ENCODE peak calls at places on chromosomes 11 and 22, in six cellular contexts. One of them, this sample, is unnamed.

GRCh38 chr11:125170001-125170405 is 5.5 kb downstream of the PKNOX2 start:
- DNase-seq in endothelial cell of umbilical vein: no peak
- DNase-seq in prostate gland: no peak
- DNase-seq in A549: no peak
- DNase-seq in HepG2: no peak
- DNase-seq in body of pancreas: peak
- DNase-seq in this sample: no peak

GRCh38 chr22:48743601-48744282 is 1083.9 kb downstream of the BRD1 start:
- DNase-seq in body of pancreas: no peak
- DNase-seq in prostate gland: no peak
- DNase-seq in endothelial cell of umbilical vein: no peak
- DNase-seq in A549: no peak
- DNase-seq in HepG2: no peak
- DNase-seq in this sample: no peak

GRCh38 chr22:29691636-29692326 is 28.0 kb upstream of the CABP7 start:
- DNase-seq in body of pancreas: no peak
- DNase-seq in endothelial cell of umbilical vein: no peak
- DNase-seq in prostate gland: no peak
- DNase-seq in A549: no peak
- DNase-seq in HepG2: no peak
- DNase-seq in this sample: no peak

GRCh38 chr22:41982886-41983285 is 13.6 kb downstream of the SEPTIN3 start:
- DNase-seq in endothelial cell of umbilical vein: no peak
- DNase-seq in HepG2: no peak
- DNase-seq in prostate gland: no peak
- DNase-seq in body of pancreas: no peak
- DNase-seq in A549: no peak
- DNase-seq in this sample: no peak

GRCh38 chr11:65279713-65280459 is 18.1 kb downstream of the POLA2 start:
- DNase-seq in body of pancreas: peak
- DNase-seq in HepG2: peak
- DNase-seq in A549: peak
- DNase-seq in prostate gland: no peak
- DNase-seq in endothelial cell of umbilical vein: peak
- DNase-seq in this sample: peak

GRCh38 chr22:46084943-46085830 is 65.1 kb upstream of the PPARA start:
- DNase-seq in endothelial cell of umbilical vein: peak
- DNase-seq in body of pancreas: peak
- DNase-seq in prostate gland: peak
- DNase-seq in A549: peak
- DNase-seq in HepG2: no peak
- DNase-seq in this sample: no peak

GRCh38 chr11:8090756-8091155 is 9.7 kb downstream of the TUB start:
- DNase-seq in HepG2: peak
- DNase-seq in endothelial cell of umbilical vein: peak
- DNase-seq in A549: peak
- DNase-seq in body of pancreas: peak
- DNase-seq in prostate gland: no peak
- DNase-seq in this sample: no peak

GRCh38 chr11:79902493-79902892 is 461.7 kb upstream of the TENM4 start:
- DNase-seq in A549: no peak
- DNase-seq in endothelial cell of umbilical vein: no peak
- DNase-seq in prostate gland: no peak
- DNase-seq in HepG2: no peak
- DNase-seq in body of pancreas: no peak
- DNase-seq in this sample: no peak

GRCh38 chr11:79414644-79415317 is 26.0 kb downstream of the TENM4 start:
- DNase-seq in HepG2: no peak
- DNase-seq in prostate gland: no peak
- DNase-seq in A549: no peak
- DNase-seq in body of pancreas: peak
- DNase-seq in endothelial cell of umbilical vein: no peak
- DNase-seq in this sample: no peak

GRCh38 chr11:32113637-32114203 is 22.8 kb downstream of the RCN1 start:
- DNase-seq in HepG2: no peak
- DNase-seq in A549: no peak
- DNase-seq in endothelial cell of umbilical vein: no peak
- DNase-seq in prostate gland: no peak
- DNase-seq in body of pancreas: no peak
- DNase-seq in this sample: no peak

GRCh38 chr11:119796363-119797060 is 67.5 kb upstream of the NECTIN1 start:
- DNase-seq in body of pancreas: no peak
- DNase-seq in A549: no peak
- DNase-seq in prostate gland: no peak
- DNase-seq in HepG2: no peak
- DNase-seq in endothelial cell of umbilical vein: no peak
- DNase-seq in this sample: no peak

GRCh38 chr22:31538815-31539214 is 42.5 kb downstream of the SFI1 start:
- DNase-seq in A549: no peak
- DNase-seq in HepG2: no peak
- DNase-seq in prostate gland: no peak
- DNase-seq in body of pancreas: no peak
- DNase-seq in endothelial cell of umbilical vein: no peak
- DNase-seq in this sample: no peak

GRCh38 chr11:6320411-6321207 is at the start of gene CAVIN3:
- DNase-seq in body of pancreas: peak
- DNase-seq in prostate gland: peak
- DNase-seq in A549: peak
- DNase-seq in HepG2: no peak
- DNase-seq in endothelial cell of umbilical vein: peak
- DNase-seq in this sample: no peak

GRCh38 chr22:49548356-49549202 is 279.1 kb downstream of the BRD1 start:
- DNase-seq in endothelial cell of umbilical vein: no peak
- DNase-seq in body of pancreas: no peak
- DNase-seq in HepG2: peak
- DNase-seq in prostate gland: no peak
- DNase-seq in A549: no peak
- DNase-seq in this sample: no peak

GRCh38 chr11:129636926-129637325 is 178.7 kb upstream of the TMEM45B start:
- DNase-seq in A549: no peak
- DNase-seq in endothelial cell of umbilical vein: no peak
- DNase-seq in HepG2: no peak
- DNase-seq in prostate gland: no peak
- DNase-seq in body of pancreas: no peak
- DNase-seq in this sample: no peak

GRCh38 chr22:31107206-31108118 is at the start of gene SELENOM:
- DNase-seq in HepG2: peak
- DNase-seq in A549: peak
- DNase-seq in prostate gland: peak
- DNase-seq in endothelial cell of umbilical vein: peak
- DNase-seq in body of pancreas: peak
- DNase-seq in this sample: peak

DNA sequence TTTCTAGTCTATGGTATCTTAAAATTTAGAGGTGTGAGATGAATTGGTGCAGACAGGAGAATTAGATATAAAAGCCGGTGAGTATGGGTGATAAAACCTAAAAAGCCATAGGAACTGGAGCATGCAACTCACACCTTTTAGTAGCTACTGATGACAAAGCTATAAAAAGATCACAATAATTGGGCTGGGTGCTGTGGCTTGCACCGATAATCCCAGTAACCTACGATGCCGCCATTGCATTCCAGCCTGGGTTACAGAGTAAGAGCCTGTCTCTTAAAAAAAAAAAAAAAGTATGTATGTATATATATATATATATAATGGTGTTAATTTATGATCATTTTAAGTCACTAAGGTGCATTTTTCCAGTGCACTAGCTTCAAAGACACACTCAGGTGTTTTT is 17.2 kb downstream of the WEE1 start:
- DNase-seq in HepG2: no peak
- DNase-seq in endothelial cell of umbilical vein: no peak
- DNase-seq in A549: no peak
- DNase-seq in body of pancreas: no peak
- DNase-seq in prostate gland: no peak
- DNase-seq in this sample: no peak
- TF ChIP-seq POLR2A in HepG2: no peak
- TF ChIP-seq POLR2A in endothelial cell of umbilical vein: no peak
- TF ChIP-seq POLR2A in A549: no peak
- TF ChIP-seq POLR2A in body of pancreas: no peak
- TF ChIP-seq POLR2A in prostate gland: no peak
- TF ChIP-seq POLR2A in this sample: no peak

DNA sequence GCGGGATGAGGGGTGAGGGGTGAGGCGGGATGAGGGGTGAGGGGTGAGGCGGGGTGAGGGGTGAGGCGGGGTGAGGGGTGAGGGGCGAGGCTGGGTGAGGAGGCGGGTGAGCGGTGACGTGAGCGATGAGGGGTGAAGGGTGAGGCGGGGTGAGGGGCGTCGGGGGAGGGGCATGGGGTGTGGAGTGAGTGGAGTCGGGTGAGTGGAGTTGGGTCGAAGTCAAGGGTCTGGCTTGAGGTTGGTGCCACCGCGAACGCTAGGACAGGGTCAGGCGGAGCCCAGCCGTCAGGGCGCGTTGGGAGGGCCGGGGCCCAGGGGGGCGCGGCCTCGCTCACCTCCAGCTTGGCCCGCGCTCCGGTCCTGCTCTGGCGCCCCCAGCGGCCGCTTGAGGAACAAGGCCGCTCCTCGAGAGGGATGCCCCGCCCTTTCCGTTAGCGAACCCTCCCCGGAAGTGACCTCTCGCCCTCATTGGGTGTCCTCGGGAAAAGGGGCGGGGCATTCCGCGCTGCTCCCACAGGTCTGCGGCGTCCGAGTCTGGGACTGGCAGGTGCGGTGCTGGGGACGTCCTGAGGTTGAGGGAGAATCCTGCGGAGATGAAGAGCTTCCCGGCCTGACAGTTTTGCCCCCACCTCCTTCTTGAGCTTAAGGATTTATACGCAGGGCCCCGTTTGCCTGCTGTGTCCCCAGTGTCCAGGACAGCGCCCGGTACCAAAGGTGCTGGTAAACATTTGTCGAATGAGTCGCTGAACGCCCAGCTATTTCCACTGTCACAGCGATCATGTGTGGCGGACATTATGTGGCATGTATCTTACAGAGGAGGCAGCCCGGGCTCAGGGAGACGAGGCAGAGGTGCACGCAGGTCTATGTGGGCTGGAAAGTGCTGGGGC is at the start of gene SYCE3:
- DNase-seq in endothelial cell of umbilical vein: peak
- DNase-seq in HepG2: peak
- DNase-seq in A549: peak
- DNase-seq in prostate gland: peak
- DNase-seq in body of pancreas: peak
- DNase-seq in this sample: peak
- TF ChIP-seq POLR2A in endothelial cell of umbilical vein: no peak
- TF ChIP-seq POLR2A in HepG2: peak
- TF ChIP-seq POLR2A in A549: peak
- TF ChIP-seq POLR2A in prostate gland: peak
- TF ChIP-seq POLR2A in body of pancreas: peak
- TF ChIP-seq POLR2A in this sample: peak

DNA sequence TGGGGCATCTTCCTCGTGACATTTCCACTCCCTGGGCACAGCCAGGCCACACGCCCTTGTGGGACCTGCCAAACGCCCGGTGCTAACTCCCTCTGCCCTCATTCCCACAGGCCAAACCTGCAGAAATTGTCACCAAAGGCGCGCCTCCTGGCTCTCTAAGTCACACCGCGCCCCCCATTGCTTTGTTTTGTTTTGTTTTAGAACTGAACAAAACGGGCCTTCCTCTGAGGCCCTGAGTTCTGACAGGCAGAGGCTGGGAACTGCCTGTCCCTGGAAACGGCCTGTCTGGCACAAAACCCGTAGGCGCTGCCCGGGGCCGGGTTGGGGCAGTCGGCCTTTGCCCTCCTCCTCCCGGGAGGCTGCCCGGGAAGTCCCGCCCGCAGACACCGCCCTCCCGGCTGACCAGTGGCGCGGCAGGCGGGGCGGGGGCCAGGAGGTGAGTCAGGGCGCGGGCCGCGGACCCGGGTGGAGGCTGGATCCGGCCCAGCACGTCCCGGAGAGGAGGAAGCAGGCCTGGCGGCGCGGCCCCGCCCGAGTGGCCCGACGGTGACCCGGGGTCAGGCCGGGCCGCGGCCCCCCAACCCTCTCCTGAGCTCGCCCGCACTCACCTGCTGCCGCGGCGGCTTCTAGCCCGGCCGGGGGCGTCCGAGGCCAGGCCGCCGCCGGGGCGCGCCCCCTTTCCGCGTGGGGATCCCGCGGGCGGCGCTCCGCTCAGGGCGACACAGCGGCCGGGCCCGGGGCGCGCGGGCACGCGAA is 465 bp downstream of the SUN2 start:
- DNase-seq in HepG2: peak
- DNase-seq in body of pancreas: peak
- DNase-seq in A549: peak
- DNase-seq in endothelial cell of umbilical vein: peak
- DNase-seq in prostate gland: peak
- DNase-seq in this sample: peak
- TF ChIP-seq POLR2A in HepG2: peak
- TF ChIP-seq POLR2A in body of pancreas: peak
- TF ChIP-seq POLR2A in A549: peak
- TF ChIP-seq POLR2A in endothelial cell of umbilical vein: peak
- TF ChIP-seq POLR2A in prostate gland: peak
- TF ChIP-seq POLR2A in this sample: peak

GRCh38 chr11:117458275-117459120 is 130.8 kb downstream of the CEP164 start:
- DNase-seq in A549: no peak
- DNase-seq in HepG2: no peak
- DNase-seq in endothelial cell of umbilical vein: no peak
- DNase-seq in body of pancreas: peak
- DNase-seq in prostate gland: no peak
- DNase-seq in this sample: no peak
- TF ChIP-seq POLR2A in A549: no peak
- TF ChIP-seq POLR2A in HepG2: no peak
- TF ChIP-seq POLR2A in endothelial cell of umbilical vein: no peak
- TF ChIP-seq POLR2A in body of pancreas: no peak
- TF ChIP-seq POLR2A in prostate gland: no peak
- TF ChIP-seq POLR2A in this sample: no peak

DNA sequence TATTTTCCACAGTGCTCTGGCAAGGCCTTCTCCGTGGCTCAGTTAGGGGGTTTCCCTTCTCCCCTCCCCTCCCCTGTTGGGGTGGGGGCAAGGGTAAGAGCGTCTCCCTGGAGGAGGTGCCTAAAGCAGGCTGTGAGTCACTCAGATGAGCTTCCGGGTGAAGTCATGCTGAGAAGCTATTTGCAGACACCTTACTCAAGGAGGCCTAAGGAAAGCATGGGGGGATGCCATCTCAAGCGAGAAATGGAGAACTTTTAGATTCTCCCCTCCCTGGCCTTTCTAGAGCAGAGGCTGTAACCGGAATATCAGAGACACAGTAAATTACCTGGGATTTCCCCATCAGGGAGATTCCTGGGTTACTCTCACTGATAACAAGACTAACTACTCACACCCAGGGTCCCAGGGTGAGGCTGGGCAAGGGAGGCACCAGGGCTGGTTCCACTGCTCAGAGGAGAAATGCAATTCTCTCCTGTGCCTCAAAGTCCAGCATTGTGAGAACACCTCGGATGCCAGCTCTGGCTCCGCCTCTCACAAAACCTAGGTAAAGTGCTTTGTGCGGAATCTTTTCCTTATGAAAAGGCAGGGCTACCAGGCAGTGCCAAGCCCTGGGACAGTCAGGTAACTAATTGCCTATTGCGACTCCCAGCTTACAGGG is 123.6 kb downstream of the ABTB2 start:
- DNase-seq in A549: peak
- DNase-seq in body of pancreas: peak
- DNase-seq in endothelial cell of umbilical vein: peak
- DNase-seq in HepG2: no peak
- DNase-seq in prostate gland: peak
- DNase-seq in this sample: peak
- TF ChIP-seq POLR2A in A549: no peak
- TF ChIP-seq POLR2A in body of pancreas: peak
- TF ChIP-seq POLR2A in endothelial cell of umbilical vein: no peak
- TF ChIP-seq POLR2A in HepG2: no peak
- TF ChIP-seq POLR2A in prostate gland: no peak
- TF ChIP-seq POLR2A in this sample: no peak

GRCh38 chr11:76307978-76308747 is 72.8 kb downstream of the THAP12 start:
- DNase-seq in prostate gland: no peak
- DNase-seq in endothelial cell of umbilical vein: no peak
- DNase-seq in body of pancreas: no peak
- DNase-seq in A549: no peak
- DNase-seq in HepG2: no peak
- DNase-seq in this sample: no peak
- TF ChIP-seq POLR2A in prostate gland: no peak
- TF ChIP-seq POLR2A in endothelial cell of umbilical vein: no peak
- TF ChIP-seq POLR2A in body of pancreas: no peak
- TF ChIP-seq POLR2A in A549: no peak
- TF ChIP-seq POLR2A in HepG2: no peak
- TF ChIP-seq POLR2A in this sample: no peak

This sample was measured in H54.